ENCODE peak calls at places on chromosomes 5 and 9, in seven cellular contexts. One of them, this sample, is unnamed.

GRCh38 chr5:34499001-34499734 is 157.0 kb upstream of the RAI14 start:
- DNase-seq in Right ventricle myocardium superior: no peak
- DNase-seq in MCF 10A: peak
- DNase-seq in activated CD4-positive, alpha-beta T cell treated with anti-CD3 and anti-CD28 coated beads for 36 hours: peak
- DNase-seq in B cell: no peak
- DNase-seq in endothelial cell: no peak
- DNase-seq in stimulated activated CD4-positive, alpha-beta T cell treated with anti-CD3 and anti-CD28 coated beads, Interleukin-1b, Interleukin-23, amount 100 ng/mL, for 4 hours: no peak
- DNase-seq in this sample: no peak

GRCh38 chr9:530681-531080 is 310.8 kb upstream of the DMRT1 start:
- DNase-seq in activated CD4-positive, alpha-beta T cell treated with anti-CD3 and anti-CD28 coated beads for 36 hours: no peak
- DNase-seq in endothelial cell: no peak
- DNase-seq in B cell: no peak
- DNase-seq in Right ventricle myocardium superior: peak
- DNase-seq in MCF 10A: peak
- DNase-seq in stimulated activated CD4-positive, alpha-beta T cell treated with anti-CD3 and anti-CD28 coated beads, Interleukin-1b, Interleukin-23, amount 100 ng/mL, for 4 hours: no peak
- DNase-seq in this sample: peak

GRCh38 chr5:14182761-14183160 is 39.6 kb downstream of the TRIO start:
- DNase-seq in Right ventricle myocardium superior: no peak
- DNase-seq in endothelial cell: no peak
- DNase-seq in MCF 10A: no peak
- DNase-seq in B cell: no peak
- DNase-seq in stimulated activated CD4-positive, alpha-beta T cell treated with anti-CD3 and anti-CD28 coated beads, Interleukin-1b, Interleukin-23, amount 100 ng/mL, for 4 hours: no peak
- DNase-seq in activated CD4-positive, alpha-beta T cell treated with anti-CD3 and anti-CD28 coated beads for 36 hours: no peak
- DNase-seq in this sample: no peak

GRCh38 chr5:32506809-32507208 is 62.3 kb upstream of the ZFR start:
- DNase-seq in stimulated activated CD4-positive, alpha-beta T cell treated with anti-CD3 and anti-CD28 coated beads, Interleukin-1b, Interleukin-23, amount 100 ng/mL, for 4 hours: no peak
- DNase-seq in Right ventricle myocardium superior: no peak
- DNase-seq in MCF 10A: peak
- DNase-seq in B cell: no peak
- DNase-seq in endothelial cell: no peak
- DNase-seq in activated CD4-positive, alpha-beta T cell treated with anti-CD3 and anti-CD28 coated beads for 36 hours: no peak
- DNase-seq in this sample: no peak

GRCh38 chr5:109769597-109770291 is 80.0 kb downstream of the MAN2A1 start:
- DNase-seq in endothelial cell: no peak
- DNase-seq in stimulated activated CD4-positive, alpha-beta T cell treated with anti-CD3 and anti-CD28 coated beads, Interleukin-1b, Interleukin-23, amount 100 ng/mL, for 4 hours: no peak
- DNase-seq in Right ventricle myocardium superior: no peak
- DNase-seq in B cell: no peak
- DNase-seq in MCF 10A: no peak
- DNase-seq in activated CD4-positive, alpha-beta T cell treated with anti-CD3 and anti-CD28 coated beads for 36 hours: no peak
- DNase-seq in this sample: no peak

GRCh38 chr9:75912951-75913350 is 22.5 kb downstream of the PCSK5 start:
- DNase-seq in activated CD4-positive, alpha-beta T cell treated with anti-CD3 and anti-CD28 coated beads for 36 hours: no peak
- DNase-seq in stimulated activated CD4-positive, alpha-beta T cell treated with anti-CD3 and anti-CD28 coated beads, Interleukin-1b, Interleukin-23, amount 100 ng/mL, for 4 hours: no peak
- DNase-seq in Right ventricle myocardium superior: no peak
- DNase-seq in endothelial cell: no peak
- DNase-seq in B cell: no peak
- DNase-seq in MCF 10A: no peak
- DNase-seq in this sample: no peak

GRCh38 chr5:96247097-96247675 is 185.9 kb downstream of the PCSK1 start:
- DNase-seq in MCF 10A: no peak
- DNase-seq in Right ventricle myocardium superior: no peak
- DNase-seq in stimulated activated CD4-positive, alpha-beta T cell treated with anti-CD3 and anti-CD28 coated beads, Interleukin-1b, Interleukin-23, amount 100 ng/mL, for 4 hours: no peak
- DNase-seq in B cell: no peak
- DNase-seq in activated CD4-positive, alpha-beta T cell treated with anti-CD3 and anti-CD28 coated beads for 36 hours: no peak
- DNase-seq in endothelial cell: no peak
- DNase-seq in this sample: no peak

GRCh38 chr5:6510132-6510531 is 61.5 kb downstream of the UBE2QL1 start:
- DNase-seq in MCF 10A: peak
- DNase-seq in stimulated activated CD4-positive, alpha-beta T cell treated with anti-CD3 and anti-CD28 coated beads, Interleukin-1b, Interleukin-23, amount 100 ng/mL, for 4 hours: no peak
- DNase-seq in activated CD4-positive, alpha-beta T cell treated with anti-CD3 and anti-CD28 coated beads for 36 hours: no peak
- DNase-seq in B cell: no peak
- DNase-seq in Right ventricle myocardium superior: no peak
- DNase-seq in endothelial cell: no peak
- DNase-seq in this sample: no peak

GRCh38 chr9:5041390-5042115 is 56.5 kb downstream of the JAK2 start:
- DNase-seq in MCF 10A: no peak
- DNase-seq in Right ventricle myocardium superior: no peak
- DNase-seq in stimulated activated CD4-positive, alpha-beta T cell treated with anti-CD3 and anti-CD28 coated beads, Interleukin-1b, Interleukin-23, amount 100 ng/mL, for 4 hours: no peak
- DNase-seq in activated CD4-positive, alpha-beta T cell treated with anti-CD3 and anti-CD28 coated beads for 36 hours: no peak
- DNase-seq in B cell: peak
- DNase-seq in endothelial cell: no peak
- DNase-seq in this sample: no peak

GRCh38 chr5:170497311-170498038 is 6.3 kb upstream of the KCNIP1 start:
- DNase-seq in Right ventricle myocardium superior: no peak
- DNase-seq in MCF 10A: no peak
- DNase-seq in B cell: no peak
- DNase-seq in stimulated activated CD4-positive, alpha-beta T cell treated with anti-CD3 and anti-CD28 coated beads, Interleukin-1b, Interleukin-23, amount 100 ng/mL, for 4 hours: no peak
- DNase-seq in activated CD4-positive, alpha-beta T cell treated with anti-CD3 and anti-CD28 coated beads for 36 hours: no peak
- DNase-seq in endothelial cell: no peak
- DNase-seq in this sample: peak

GRCh38 chr5:19923742-19924141 is 64.3 kb downstream of the CDH18 start:
- DNase-seq in Right ventricle myocardium superior: no peak
- DNase-seq in MCF 10A: peak
- DNase-seq in activated CD4-positive, alpha-beta T cell treated with anti-CD3 and anti-CD28 coated beads for 36 hours: no peak
- DNase-seq in stimulated activated CD4-positive, alpha-beta T cell treated with anti-CD3 and anti-CD28 coated beads, Interleukin-1b, Interleukin-23, amount 100 ng/mL, for 4 hours: no peak
- DNase-seq in B cell: no peak
- DNase-seq in endothelial cell: no peak
- DNase-seq in this sample: no peak

GRCh38 chr5:65100846-65101678 is 332.3 kb downstream of the CWC27 start:
- DNase-seq in stimulated activated CD4-positive, alpha-beta T cell treated with anti-CD3 and anti-CD28 coated beads, Interleukin-1b, Interleukin-23, amount 100 ng/mL, for 4 hours: no peak
- DNase-seq in B cell: peak
- DNase-seq in MCF 10A: peak
- DNase-seq in endothelial cell: peak
- DNase-seq in Right ventricle myocardium superior: peak
- DNase-seq in activated CD4-positive, alpha-beta T cell treated with anti-CD3 and anti-CD28 coated beads for 36 hours: peak
- DNase-seq in this sample: peak

GRCh38 chr5:14457475-14457874 is 124.1 kb upstream of the OTULINL start:
- DNase-seq in activated CD4-positive, alpha-beta T cell treated with anti-CD3 and anti-CD28 coated beads for 36 hours: no peak
- DNase-seq in stimulated activated CD4-positive, alpha-beta T cell treated with anti-CD3 and anti-CD28 coated beads, Interleukin-1b, Interleukin-23, amount 100 ng/mL, for 4 hours: no peak
- DNase-seq in B cell: no peak
- DNase-seq in Right ventricle myocardium superior: no peak
- DNase-seq in endothelial cell: no peak
- DNase-seq in MCF 10A: no peak
- DNase-seq in this sample: peak

GRCh38 chr9:89754223-89754622 is 149.4 kb downstream of the GADD45G start:
- DNase-seq in Right ventricle myocardium superior: no peak
- DNase-seq in stimulated activated CD4-positive, alpha-beta T cell treated with anti-CD3 and anti-CD28 coated beads, Interleukin-1b, Interleukin-23, amount 100 ng/mL, for 4 hours: no peak
- DNase-seq in B cell: no peak
- DNase-seq in activated CD4-positive, alpha-beta T cell treated with anti-CD3 and anti-CD28 coated beads for 36 hours: no peak
- DNase-seq in MCF 10A: no peak
- DNase-seq in endothelial cell: no peak
- DNase-seq in this sample: no peak

GRCh38 chr5:172855597-172856292 is 21.7 kb downstream of the ERGIC1 start:
- DNase-seq in MCF 10A: no peak
- DNase-seq in endothelial cell: no peak
- DNase-seq in Right ventricle myocardium superior: peak
- DNase-seq in stimulated activated CD4-positive, alpha-beta T cell treated with anti-CD3 and anti-CD28 coated beads, Interleukin-1b, Interleukin-23, amount 100 ng/mL, for 4 hours: no peak
- DNase-seq in activated CD4-positive, alpha-beta T cell treated with anti-CD3 and anti-CD28 coated beads for 36 hours: no peak
- DNase-seq in B cell: no peak
- DNase-seq in this sample: no peak

GRCh38 chr9:126219166-126219565 is 107.5 kb upstream of the MVB12B start:
- DNase-seq in MCF 10A: no peak
- DNase-seq in B cell: no peak
- DNase-seq in endothelial cell: no peak
- DNase-seq in stimulated activated CD4-positive, alpha-beta T cell treated with anti-CD3 and anti-CD28 coated beads, Interleukin-1b, Interleukin-23, amount 100 ng/mL, for 4 hours: no peak
- DNase-seq in Right ventricle myocardium superior: no peak
- DNase-seq in activated CD4-positive, alpha-beta T cell treated with anti-CD3 and anti-CD28 coated beads for 36 hours: no peak
- DNase-seq in this sample: no peak

GRCh38 chr9:134624119-134624826 is 17.3 kb upstream of the COL5A1 start:
- DNase-seq in Right ventricle myocardium superior: no peak
- DNase-seq in MCF 10A: no peak
- DNase-seq in stimulated activated CD4-positive, alpha-beta T cell treated with anti-CD3 and anti-CD28 coated beads, Interleukin-1b, Interleukin-23, amount 100 ng/mL, for 4 hours: no peak
- DNase-seq in B cell: peak
- DNase-seq in activated CD4-positive, alpha-beta T cell treated with anti-CD3 and anti-CD28 coated beads for 36 hours: no peak
- DNase-seq in endothelial cell: no peak
- DNase-seq in this sample: no peak

GRCh38 chr5:34042302-34042701 is 711 bp downstream of the C1QTNF3 start:
- DNase-seq in Right ventricle myocardium superior: peak
- DNase-seq in stimulated activated CD4-positive, alpha-beta T cell treated with anti-CD3 and anti-CD28 coated beads, Interleukin-1b, Interleukin-23, amount 100 ng/mL, for 4 hours: no peak
- DNase-seq in B cell: no peak
- DNase-seq in activated CD4-positive, alpha-beta T cell treated with anti-CD3 and anti-CD28 coated beads for 36 hours: no peak
- DNase-seq in MCF 10A: no peak
- DNase-seq in endothelial cell: peak
- DNase-seq in this sample: no peak

GRCh38 chr5:111227226-111227782 is 3.1 kb downstream of the CAMK4 start:
- DNase-seq in B cell: no peak
- DNase-seq in MCF 10A: no peak
- DNase-seq in activated CD4-positive, alpha-beta T cell treated with anti-CD3 and anti-CD28 coated beads for 36 hours: no peak
- DNase-seq in endothelial cell: no peak
- DNase-seq in Right ventricle myocardium superior: no peak
- DNase-seq in stimulated activated CD4-positive, alpha-beta T cell treated with anti-CD3 and anti-CD28 coated beads, Interleukin-1b, Interleukin-23, amount 100 ng/mL, for 4 hours: no peak
- DNase-seq in this sample: no peak

GRCh38 chr9:136997355-136997754 is 987 bp upstream of the CLIC3 start:
- DNase-seq in Right ventricle myocardium superior: no peak
- DNase-seq in B cell: no peak
- DNase-seq in MCF 10A: no peak
- DNase-seq in activated CD4-positive, alpha-beta T cell treated with anti-CD3 and anti-CD28 coated beads for 36 hours: no peak
- DNase-seq in endothelial cell: no peak
- DNase-seq in stimulated activated CD4-positive, alpha-beta T cell treated with anti-CD3 and anti-CD28 coated beads, Interleukin-1b, Interleukin-23, amount 100 ng/mL, for 4 hours: no peak
- DNase-seq in this sample: no peak

GRCh38 chr9:86687788-86688187 is 259.5 kb downstream of the GAS1 start:
- DNase-seq in activated CD4-positive, alpha-beta T cell treated with anti-CD3 and anti-CD28 coated beads for 36 hours: no peak
- DNase-seq in Right ventricle myocardium superior: no peak
- DNase-seq in B cell: no peak
- DNase-seq in stimulated activated CD4-positive, alpha-beta T cell treated with anti-CD3 and anti-CD28 coated beads, Interleukin-1b, Interleukin-23, amount 100 ng/mL, for 4 hours: no peak
- DNase-seq in endothelial cell: no peak
- DNase-seq in MCF 10A: no peak
- DNase-seq in this sample: no peak

GRCh38 chr9:126415741-126416370 is 89.2 kb downstream of the MVB12B start:
- DNase-seq in stimulated activated CD4-positive, alpha-beta T cell treated with anti-CD3 and anti-CD28 coated beads, Interleukin-1b, Interleukin-23, amount 100 ng/mL, for 4 hours: no peak
- DNase-seq in activated CD4-positive, alpha-beta T cell treated with anti-CD3 and anti-CD28 coated beads for 36 hours: no peak
- DNase-seq in Right ventricle myocardium superior: no peak
- DNase-seq in endothelial cell: no peak
- DNase-seq in MCF 10A: peak
- DNase-seq in B cell: no peak
- DNase-seq in this sample: no peak

GRCh38 chr9:130701059-130702022 is 7.8 kb downstream of the EXOSC2 start:
- DNase-seq in Right ventricle myocardium superior: peak
- DNase-seq in MCF 10A: peak
- DNase-seq in B cell: peak
- DNase-seq in activated CD4-positive, alpha-beta T cell treated with anti-CD3 and anti-CD28 coated beads for 36 hours: peak
- DNase-seq in stimulated activated CD4-positive, alpha-beta T cell treated with anti-CD3 and anti-CD28 coated beads, Interleukin-1b, Interleukin-23, amount 100 ng/mL, for 4 hours: peak
- DNase-seq in endothelial cell: peak
- DNase-seq in this sample: peak

GRCh38 chr5:136025900-136026299 is 2.9 kb upstream of the TGFBI start:
- DNase-seq in endothelial cell: no peak
- DNase-seq in B cell: no peak
- DNase-seq in activated CD4-positive, alpha-beta T cell treated with anti-CD3 and anti-CD28 coated beads for 36 hours: no peak
- DNase-seq in Right ventricle myocardium superior: no peak
- DNase-seq in MCF 10A: no peak
- DNase-seq in stimulated activated CD4-positive, alpha-beta T cell treated with anti-CD3 and anti-CD28 coated beads, Interleukin-1b, Interleukin-23, amount 100 ng/mL, for 4 hours: no peak
- DNase-seq in this sample: peak

GRCh38 chr9:117160254-117160653 is 254.6 kb downstream of the ASTN2 start:
- DNase-seq in stimulated activated CD4-positive, alpha-beta T cell treated with anti-CD3 and anti-CD28 coated beads, Interleukin-1b, Interleukin-23, amount 100 ng/mL, for 4 hours: no peak
- DNase-seq in endothelial cell: no peak
- DNase-seq in MCF 10A: no peak
- DNase-seq in activated CD4-positive, alpha-beta T cell treated with anti-CD3 and anti-CD28 coated beads for 36 hours: no peak
- DNase-seq in B cell: no peak
- DNase-seq in Right ventricle myocardium superior: no peak
- DNase-seq in this sample: peak

GRCh38 chr9:94971378-94972131 is 245.1 kb downstream of the AOPEP start:
- DNase-seq in Right ventricle myocardium superior: no peak
- DNase-seq in MCF 10A: no peak
- DNase-seq in stimulated activated CD4-positive, alpha-beta T cell treated with anti-CD3 and anti-CD28 coated beads, Interleukin-1b, Interleukin-23, amount 100 ng/mL, for 4 hours: no peak
- DNase-seq in B cell: no peak
- DNase-seq in endothelial cell: no peak
- DNase-seq in activated CD4-positive, alpha-beta T cell treated with anti-CD3 and anti-CD28 coated beads for 36 hours: no peak
- DNase-seq in this sample: peak

GRCh38 chr5:10471672-10472071 is 30.0 kb downstream of the ROPN1L start:
- DNase-seq in B cell: no peak
- DNase-seq in activated CD4-positive, alpha-beta T cell treated with anti-CD3 and anti-CD28 coated beads for 36 hours: no peak
- DNase-seq in stimulated activated CD4-positive, alpha-beta T cell treated with anti-CD3 and anti-CD28 coated beads, Interleukin-1b, Interleukin-23, amount 100 ng/mL, for 4 hours: no peak
- DNase-seq in Right ventricle myocardium superior: no peak
- DNase-seq in MCF 10A: no peak
- DNase-seq in endothelial cell: no peak
- DNase-seq in this sample: no peak

GRCh38 chr9:33153666-33154065 is 13.5 kb downstream of the B4GALT1 start:
- DNase-seq in B cell: no peak
- DNase-seq in Right ventricle myocardium superior: no peak
- DNase-seq in MCF 10A: no peak
- DNase-seq in activated CD4-positive, alpha-beta T cell treated with anti-CD3 and anti-CD28 coated beads for 36 hours: no peak
- DNase-seq in stimulated activated CD4-positive, alpha-beta T cell treated with anti-CD3 and anti-CD28 coated beads, Interleukin-1b, Interleukin-23, amount 100 ng/mL, for 4 hours: no peak
- DNase-seq in endothelial cell: no peak
- DNase-seq in this sample: no peak

GRCh38 chr9:133008824-133009223 is 22.0 kb upstream of the GTF3C5 start:
- DNase-seq in MCF 10A: no peak
- DNase-seq in Right ventricle myocardium superior: no peak
- DNase-seq in activated CD4-positive, alpha-beta T cell treated with anti-CD3 and anti-CD28 coated beads for 36 hours: no peak
- DNase-seq in stimulated activated CD4-positive, alpha-beta T cell treated with anti-CD3 and anti-CD28 coated beads, Interleukin-1b, Interleukin-23, amount 100 ng/mL, for 4 hours: no peak
- DNase-seq in endothelial cell: no peak
- DNase-seq in B cell: no peak
- DNase-seq in this sample: peak

GRCh38 chr5:97906135-97906534 is 723.1 kb upstream of the RIOK2 start:
- DNase-seq in activated CD4-positive, alpha-beta T cell treated with anti-CD3 and anti-CD28 coated beads for 36 hours: no peak
- DNase-seq in Right ventricle myocardium superior: no peak
- DNase-seq in endothelial cell: no peak
- DNase-seq in MCF 10A: no peak
- DNase-seq in stimulated activated CD4-positive, alpha-beta T cell treated with anti-CD3 and anti-CD28 coated beads, Interleukin-1b, Interleukin-23, amount 100 ng/mL, for 4 hours: no peak
- DNase-seq in B cell: no peak
- DNase-seq in this sample: no peak

GRCh38 chr5:39448504-39449128 is 23.8 kb upstream of the DAB2 start:
- DNase-seq in Right ventricle myocardium superior: peak
- DNase-seq in MCF 10A: no peak
- DNase-seq in stimulated activated CD4-positive, alpha-beta T cell treated with anti-CD3 and anti-CD28 coated beads, Interleukin-1b, Interleukin-23, amount 100 ng/mL, for 4 hours: no peak
- DNase-seq in B cell: no peak
- DNase-seq in endothelial cell: no peak
- DNase-seq in activated CD4-positive, alpha-beta T cell treated with anti-CD3 and anti-CD28 coated beads for 36 hours: no peak
- DNase-seq in this sample: no peak

GRCh38 chr5:59588922-59589321 is 304.6 kb downstream of the PDE4D start:
- DNase-seq in MCF 10A: peak
- DNase-seq in B cell: no peak
- DNase-seq in Right ventricle myocardium superior: no peak
- DNase-seq in endothelial cell: no peak
- DNase-seq in activated CD4-positive, alpha-beta T cell treated with anti-CD3 and anti-CD28 coated beads for 36 hours: no peak
- DNase-seq in stimulated activated CD4-positive, alpha-beta T cell treated with anti-CD3 and anti-CD28 coated beads, Interleukin-1b, Interleukin-23, amount 100 ng/mL, for 4 hours: no peak
- DNase-seq in this sample: no peak

GRCh38 chr5:87765009-87765408 is 352.3 kb upstream of the CCNH start:
- DNase-seq in endothelial cell: peak
- DNase-seq in Right ventricle myocardium superior: no peak
- DNase-seq in B cell: no peak
- DNase-seq in stimulated activated CD4-positive, alpha-beta T cell treated with anti-CD3 and anti-CD28 coated beads, Interleukin-1b, Interleukin-23, amount 100 ng/mL, for 4 hours: no peak
- DNase-seq in MCF 10A: no peak
- DNase-seq in activated CD4-positive, alpha-beta T cell treated with anti-CD3 and anti-CD28 coated beads for 36 hours: no peak
- DNase-seq in this sample: no peak

GRCh38 chr5:1765141-1765879 is 34.3 kb downstream of the MRPL36 start:
- DNase-seq in activated CD4-positive, alpha-beta T cell treated with anti-CD3 and anti-CD28 coated beads for 36 hours: peak
- DNase-seq in MCF 10A: no peak
- DNase-seq in Right ventricle myocardium superior: peak
- DNase-seq in endothelial cell: no peak
- DNase-seq in B cell: no peak
- DNase-seq in stimulated activated CD4-positive, alpha-beta T cell treated with anti-CD3 and anti-CD28 coated beads, Interleukin-1b, Interleukin-23, amount 100 ng/mL, for 4 hours: no peak
- DNase-seq in this sample: no peak

GRCh38 chr5:18563853-18564252 is 929.6 kb downstream of the TAF11L14 start:
- DNase-seq in B cell: no peak
- DNase-seq in Right ventricle myocardium superior: no peak
- DNase-seq in stimulated activated CD4-positive, alpha-beta T cell treated with anti-CD3 and anti-CD28 coated beads, Interleukin-1b, Interleukin-23, amount 100 ng/mL, for 4 hours: no peak
- DNase-seq in MCF 10A: no peak
- DNase-seq in activated CD4-positive, alpha-beta T cell treated with anti-CD3 and anti-CD28 coated beads for 36 hours: no peak
- DNase-seq in endothelial cell: no peak
- DNase-seq in this sample: peak